ENCODE peak calls at places on chromosomes 6 and 20, in six cellular contexts. One of them, this sample, is unnamed.

GRCh38 chr6:18154507-18155272 is at the start of gene TPMT:
- DNase-seq in PC-9: no peak
- DNase-seq in GM23248: peak; percentile 44
- DNase-seq in A673: no peak
- DNase-seq in keratinocyte: no peak
- DNase-seq in brain microvascular endothelial cell: peak; percentile 8
- DNase-seq in this sample: peak; percentile 99

GRCh38 chr6:86775893-86776292 is 161.4 kb upstream of the HTR1E start:
- DNase-seq in GM23248: no peak
- DNase-seq in PC-9: no peak
- DNase-seq in keratinocyte: no peak
- DNase-seq in brain microvascular endothelial cell: no peak
- DNase-seq in A673: no peak
- DNase-seq in this sample: no peak

GRCh38 chr6:112806163-112806900 is 459.2 kb downstream of the RFPL4B start:
- DNase-seq in GM23248: peak; percentile 36
- DNase-seq in keratinocyte: no peak
- DNase-seq in PC-9: no peak
- DNase-seq in brain microvascular endothelial cell: peak; percentile 19
- DNase-seq in A673: no peak
- DNase-seq in this sample: no peak

GRCh38 chr6:4155848-4156466 is 20.6 kb upstream of the ECI2 start:
- DNase-seq in PC-9: peak; percentile 61
- DNase-seq in brain microvascular endothelial cell: peak; percentile 89
- DNase-seq in A673: peak; percentile 84
- DNase-seq in keratinocyte: peak; percentile 59
- DNase-seq in GM23248: peak; percentile 90
- DNase-seq in this sample: peak; percentile 74

GRCh38 chr6:34585512-34586045 is 29.4 kb upstream of the SPDEF start:
- DNase-seq in A673: no peak
- DNase-seq in PC-9: peak; percentile 76
- DNase-seq in GM23248: peak; percentile 86
- DNase-seq in brain microvascular endothelial cell: peak; percentile 7
- DNase-seq in keratinocyte: no peak
- DNase-seq in this sample: peak; percentile 76

GRCh38 chr20:38331814-38332213 is 14.5 kb upstream of the LBP start:
- DNase-seq in GM23248: no peak
- DNase-seq in A673: no peak
- DNase-seq in PC-9: no peak
- DNase-seq in keratinocyte: no peak
- DNase-seq in brain microvascular endothelial cell: no peak
- DNase-seq in this sample: no peak

GRCh38 chr6:84065718-84066290 is 32.2 kb downstream of the MRAP2 start:
- DNase-seq in keratinocyte: peak; percentile 46
- DNase-seq in A673: peak; percentile 34
- DNase-seq in GM23248: peak; percentile 75
- DNase-seq in brain microvascular endothelial cell: peak; percentile 87
- DNase-seq in PC-9: no peak
- DNase-seq in this sample: peak; percentile 54

GRCh38 chr20:25280574-25281535 is 33.0 kb downstream of the PYGB start:
- DNase-seq in PC-9: no peak
- DNase-seq in A673: no peak
- DNase-seq in keratinocyte: no peak
- DNase-seq in brain microvascular endothelial cell: no peak
- DNase-seq in GM23248: no peak
- DNase-seq in this sample: peak; percentile 72

GRCh38 chr6:97626586-97627441 is 343.8 kb upstream of the MMS22L start:
- DNase-seq in keratinocyte: no peak
- DNase-seq in brain microvascular endothelial cell: peak; percentile 9
- DNase-seq in PC-9: no peak
- DNase-seq in GM23248: peak; percentile 64
- DNase-seq in A673: peak; percentile 95
- DNase-seq in this sample: no peak

GRCh38 chr6:133227344-133227743 is 13.8 kb upstream of the EYA4 start:
- DNase-seq in A673: no peak
- DNase-seq in keratinocyte: no peak
- DNase-seq in PC-9: no peak
- DNase-seq in GM23248: no peak
- DNase-seq in brain microvascular endothelial cell: no peak
- DNase-seq in this sample: no peak

GRCh38 chr6:160227769-160228161 is 30.9 kb downstream of the SLC22A2 start:
- DNase-seq in A673: no peak
- DNase-seq in PC-9: no peak
- DNase-seq in GM23248: no peak
- DNase-seq in keratinocyte: no peak
- DNase-seq in brain microvascular endothelial cell: peak; percentile 16
- DNase-seq in this sample: no peak

GRCh38 chr6:43716099-43716498 is 28.5 kb upstream of the MRPS18A start:
- DNase-seq in PC-9: no peak
- DNase-seq in A673: peak; percentile 61
- DNase-seq in brain microvascular endothelial cell: no peak
- DNase-seq in GM23248: no peak
- DNase-seq in keratinocyte: no peak
- DNase-seq in this sample: peak; percentile 79

DNA sequence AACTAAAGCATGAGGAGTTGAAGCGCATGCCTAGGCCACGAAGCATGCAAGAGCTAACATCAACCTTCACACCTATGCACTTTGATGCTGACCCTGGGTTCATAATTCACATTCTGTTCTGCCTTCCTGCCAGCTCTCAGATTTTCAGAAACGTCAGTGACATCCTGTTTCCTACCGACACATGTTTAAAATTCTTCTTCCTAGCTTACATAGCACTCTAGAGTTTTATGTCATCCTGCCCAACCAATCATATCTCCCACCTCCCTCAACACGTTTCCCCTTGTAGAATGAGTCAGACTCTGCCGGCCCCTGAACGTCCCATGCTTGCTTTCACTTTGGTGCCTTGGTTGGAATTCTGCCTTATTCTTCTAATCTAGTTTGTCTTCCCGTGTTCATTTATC is 97.1 kb upstream of the MAP7 start:
- DNase-seq in GM23248: peak; percentile 39
- DNase-seq in A673: peak; percentile 56
- DNase-seq in keratinocyte: no peak
- DNase-seq in brain microvascular endothelial cell: peak; percentile 92
- DNase-seq in PC-9: no peak
- DNase-seq in this sample: no peak
- H3K27ac ChIP-seq in GM23248: no peak overlapping the region
- H3K27ac ChIP-seq in A673: no peak overlapping the region
- H3K27ac ChIP-seq in keratinocyte: peak overlapping the region; percentile 42
- H3K27ac ChIP-seq in brain microvascular endothelial cell: peak overlapping the region; percentile 35
- H3K27ac ChIP-seq in PC-9: no peak overlapping the region
- H3K27ac ChIP-seq in this sample: peak overlapping the region; percentile 98

DNA sequence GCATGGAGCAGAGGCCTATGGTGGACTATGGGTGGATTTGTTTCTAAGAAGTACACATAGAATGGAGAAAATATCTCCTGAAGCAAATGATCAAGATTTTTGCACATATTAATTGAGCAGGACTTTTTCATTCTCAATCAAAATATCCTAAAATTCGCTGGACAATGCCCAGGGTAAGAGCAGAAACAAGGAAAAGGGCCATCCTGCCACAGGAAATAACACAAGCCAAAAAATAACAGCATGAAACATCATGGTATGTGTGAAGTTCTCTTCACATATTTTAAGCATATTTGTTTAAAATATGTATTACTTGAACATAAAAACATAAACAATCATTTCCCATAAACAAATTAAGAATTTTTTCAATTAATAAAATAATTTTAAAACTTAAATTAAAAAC is 868.9 kb downstream of the EPHA7 start:
- DNase-seq in brain microvascular endothelial cell: no peak
- DNase-seq in keratinocyte: no peak
- DNase-seq in GM23248: no peak
- DNase-seq in A673: no peak
- DNase-seq in PC-9: no peak
- DNase-seq in this sample: no peak
- H3K27ac ChIP-seq in brain microvascular endothelial cell: no peak overlapping the region
- H3K27ac ChIP-seq in keratinocyte: no peak overlapping the region
- H3K27ac ChIP-seq in GM23248: no peak overlapping the region
- H3K27ac ChIP-seq in A673: no peak overlapping the region
- H3K27ac ChIP-seq in PC-9: no peak overlapping the region
- H3K27ac ChIP-seq in this sample: no peak overlapping the region

DNA sequence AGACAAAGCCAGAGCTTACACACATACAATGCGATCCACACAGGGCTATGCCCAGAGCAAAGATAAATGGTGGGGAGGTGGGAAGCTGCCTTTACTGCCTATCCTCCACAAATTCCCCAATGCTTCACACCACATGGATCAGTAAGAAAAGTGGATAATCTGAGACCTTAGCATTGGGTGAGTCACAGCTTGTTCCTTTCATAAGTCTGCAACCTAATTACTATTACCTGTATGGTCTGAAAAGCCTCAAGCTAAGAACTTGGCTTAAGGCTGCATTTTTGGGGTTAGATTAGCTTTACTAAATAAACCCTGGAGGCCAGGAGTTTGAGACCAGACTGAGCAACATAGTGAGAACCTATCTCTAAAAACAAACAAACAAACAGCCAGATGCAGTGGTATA is 66.0 kb upstream of the BTBD3 start:
- DNase-seq in brain microvascular endothelial cell: no peak
- DNase-seq in A673: no peak
- DNase-seq in PC-9: no peak
- DNase-seq in GM23248: no peak
- DNase-seq in keratinocyte: peak; percentile 42
- DNase-seq in this sample: no peak
- H3K27ac ChIP-seq in brain microvascular endothelial cell: no peak overlapping the region
- H3K27ac ChIP-seq in A673: no peak overlapping the region
- H3K27ac ChIP-seq in PC-9: no peak overlapping the region
- H3K27ac ChIP-seq in GM23248: no peak overlapping the region
- H3K27ac ChIP-seq in keratinocyte: peak overlapping the region; percentile 68
- H3K27ac ChIP-seq in this sample: no peak overlapping the region

GRCh38 chr6:41966214-41966920 is 24.8 kb upstream of the CCND3 start:
- DNase-seq in brain microvascular endothelial cell: no peak
- DNase-seq in PC-9: no peak
- DNase-seq in GM23248: peak; percentile 20
- DNase-seq in A673: no peak
- DNase-seq in keratinocyte: no peak
- DNase-seq in this sample: no peak
- H3K27ac ChIP-seq in brain microvascular endothelial cell: peak overlapping the region; percentile 50
- H3K27ac ChIP-seq in PC-9: peak overlapping the region; percentile 98
- H3K27ac ChIP-seq in GM23248: peak overlapping the region; percentile 50
- H3K27ac ChIP-seq in A673: no peak overlapping the region
- H3K27ac ChIP-seq in keratinocyte: peak overlapping the region; percentile 47
- H3K27ac ChIP-seq in this sample: no peak overlapping the region

GRCh38 chr20:10074513-10074912 is 39.7 kb downstream of the ANKEF1 start:
- DNase-seq in keratinocyte: peak; percentile 90
- DNase-seq in GM23248: peak; percentile 98
- DNase-seq in brain microvascular endothelial cell: peak; percentile 86
- DNase-seq in A673: peak; percentile 89
- DNase-seq in PC-9: peak; percentile 92
- DNase-seq in this sample: no peak

GRCh38 chr20:10077081-10077471 is 42.3 kb downstream of the ANKEF1 start:
- DNase-seq in GM23248: no peak
- DNase-seq in PC-9: no peak
- DNase-seq in brain microvascular endothelial cell: no peak
- DNase-seq in keratinocyte: no peak
- DNase-seq in A673: no peak
- DNase-seq in this sample: no peak

GRCh38 chr20:10077886-10078285 is 43.1 kb downstream of the ANKEF1 start:
- DNase-seq in GM23248: no peak
- DNase-seq in brain microvascular endothelial cell: no peak
- DNase-seq in A673: no peak
- DNase-seq in PC-9: no peak
- DNase-seq in keratinocyte: no peak
- DNase-seq in this sample: no peak

GRCh38 chr20:10075606-10076005 is 40.8 kb downstream of the ANKEF1 start:
- DNase-seq in GM23248: no peak
- DNase-seq in A673: no peak
- DNase-seq in keratinocyte: no peak
- DNase-seq in PC-9: no peak
- DNase-seq in brain microvascular endothelial cell: no peak
- DNase-seq in this sample: no peak

DNA sequence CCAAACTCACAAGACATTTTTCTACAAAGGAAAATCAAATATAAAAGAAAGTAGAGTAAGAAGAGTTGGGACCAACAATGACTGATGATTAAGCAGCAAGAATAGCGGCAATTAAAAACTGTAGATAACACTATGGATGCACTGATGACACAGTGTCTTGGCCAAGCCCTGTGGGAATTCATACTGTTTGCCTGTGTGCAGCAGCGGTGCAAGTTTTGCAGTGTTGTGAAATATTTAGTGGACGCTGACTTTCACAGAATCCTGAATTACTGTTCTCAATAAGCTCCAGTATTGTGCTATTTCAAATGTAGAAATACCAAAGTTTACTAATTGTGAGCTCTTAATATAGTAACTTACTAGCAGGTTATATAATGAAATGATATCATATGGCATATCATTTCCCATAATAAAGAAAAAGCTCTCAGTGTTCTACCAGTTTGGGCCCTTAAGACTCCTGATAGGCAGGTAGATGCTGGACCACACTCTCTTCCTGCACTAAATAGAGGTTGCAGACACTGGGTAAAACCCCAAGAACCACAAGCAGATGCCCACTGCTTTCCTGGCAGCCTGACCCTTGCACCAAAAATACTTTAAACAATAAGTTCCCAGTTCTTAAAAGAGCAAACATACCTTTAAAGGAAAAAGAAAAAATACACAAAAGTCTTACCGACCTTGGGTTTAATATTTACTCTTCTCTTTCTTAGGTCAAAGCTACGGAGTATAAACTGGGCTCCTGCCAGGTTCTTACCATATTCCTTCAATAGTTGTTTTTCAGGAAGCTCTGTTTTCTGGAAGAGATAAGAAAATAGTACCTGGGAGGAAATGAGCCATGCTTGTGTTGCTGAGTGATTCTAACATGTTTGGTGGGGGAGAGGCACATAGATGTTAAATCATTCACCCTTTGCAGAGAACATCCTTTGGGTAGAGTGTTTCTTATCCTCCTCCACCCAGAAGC is 41.6 kb downstream of the ANKEF1 start:
- DNase-seq in PC-9: peak; percentile 46
- DNase-seq in A673: no peak
- DNase-seq in brain microvascular endothelial cell: no peak
- DNase-seq in keratinocyte: no peak
- DNase-seq in GM23248: no peak
- DNase-seq in this sample: no peak
- H3K27ac ChIP-seq in PC-9: no peak overlapping the region
- H3K27ac ChIP-seq in A673: no peak overlapping the region
- H3K27ac ChIP-seq in brain microvascular endothelial cell: no peak overlapping the region
- H3K27ac ChIP-seq in keratinocyte: peak overlapping the region; percentile 75
- H3K27ac ChIP-seq in GM23248: no peak overlapping the region
- H3K27ac ChIP-seq in this sample: no peak overlapping the region

DNA sequence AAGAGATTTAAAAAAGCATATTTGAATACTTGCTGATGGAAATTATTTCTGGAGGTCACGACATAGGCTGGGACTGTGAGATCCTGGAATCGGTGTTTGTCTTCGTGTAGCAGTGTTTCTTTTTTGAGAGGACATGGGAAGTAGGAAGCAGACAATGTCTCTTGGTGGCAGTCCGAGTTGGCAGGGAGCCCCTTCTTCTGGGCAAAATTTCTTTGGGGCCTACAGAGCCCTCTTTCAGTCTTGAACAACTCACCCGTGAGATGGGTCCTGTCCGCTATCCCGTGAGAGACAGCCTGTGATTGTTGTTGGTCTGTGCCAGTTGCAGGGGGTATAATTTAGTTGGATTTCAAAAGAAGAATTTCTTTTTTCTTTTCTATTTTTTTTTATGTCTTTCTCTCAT is 785.2 kb downstream of the MAFB start:
- DNase-seq in PC-9: no peak
- DNase-seq in keratinocyte: no peak
- DNase-seq in GM23248: no peak
- DNase-seq in A673: no peak
- DNase-seq in brain microvascular endothelial cell: no peak
- DNase-seq in this sample: no peak
- H3K27ac ChIP-seq in PC-9: no peak overlapping the region
- H3K27ac ChIP-seq in keratinocyte: no peak overlapping the region
- H3K27ac ChIP-seq in GM23248: no peak overlapping the region
- H3K27ac ChIP-seq in A673: no peak overlapping the region
- H3K27ac ChIP-seq in brain microvascular endothelial cell: no peak overlapping the region
- H3K27ac ChIP-seq in this sample: no peak overlapping the region